ENCODE peak calls at places on chromosomes 11 and 22, in five cellular contexts. One of them, this sample, is unnamed.

GRCh38 chr11:32421992-32422391 is 13.3 kb downstream of the WT1 start:
- DNase-seq in pancreas: no peak
- DNase-seq in tibial artery: no peak
- DNase-seq in mucosa of descending colon: no peak
- DNase-seq in small intestine: no peak
- DNase-seq in this sample: no peak

GRCh38 chr11:111331711-111332479 is 33.5 kb downstream of the POU2AF3 start:
- DNase-seq in pancreas: no peak
- DNase-seq in small intestine: no peak
- DNase-seq in mucosa of descending colon: no peak
- DNase-seq in tibial artery: no peak
- DNase-seq in this sample: no peak

GRCh38 chr11:18347471-18348125 is 25.2 kb downstream of the GTF2H1 start:
- DNase-seq in mucosa of descending colon: no peak
- DNase-seq in pancreas: no peak
- DNase-seq in small intestine: no peak
- DNase-seq in tibial artery: no peak
- DNase-seq in this sample: no peak

GRCh38 chr11:78061088-78061920 is 2.4 kb upstream of the THRSP start:
- DNase-seq in tibial artery: no peak
- DNase-seq in pancreas: peak; percentile 72
- DNase-seq in small intestine: no peak
- DNase-seq in mucosa of descending colon: no peak
- DNase-seq in this sample: no peak

GRCh38 chr11:117908959-117909610 is 20.1 kb downstream of the TMPRSS13 start:
- DNase-seq in mucosa of descending colon: no peak
- DNase-seq in small intestine: peak; percentile 25
- DNase-seq in tibial artery: no peak
- DNase-seq in pancreas: no peak
- DNase-seq in this sample: no peak

GRCh38 chr22:17578129-17578754 is 14.9 kb downstream of the SLC25A18 start:
- DNase-seq in mucosa of descending colon: peak; percentile 22
- DNase-seq in pancreas: peak; percentile 75
- DNase-seq in tibial artery: peak; percentile 48
- DNase-seq in small intestine: no peak
- DNase-seq in this sample: no peak

GRCh38 chr22:44668886-44669724 is 32.9 kb upstream of the PRR5 start:
- DNase-seq in pancreas: no peak
- DNase-seq in tibial artery: no peak
- DNase-seq in mucosa of descending colon: peak; percentile 57
- DNase-seq in small intestine: no peak
- DNase-seq in this sample: no peak

GRCh38 chr11:83717551-83717950 is 431.4 kb upstream of the CCDC90B start:
- DNase-seq in mucosa of descending colon: no peak
- DNase-seq in pancreas: no peak
- DNase-seq in tibial artery: no peak
- DNase-seq in small intestine: no peak
- DNase-seq in this sample: no peak

GRCh38 chr11:114440121-114440860 is 1.0 kb downstream of the REXO2 start:
- DNase-seq in tibial artery: no peak
- DNase-seq in small intestine: no peak
- DNase-seq in pancreas: no peak
- DNase-seq in mucosa of descending colon: no peak
- DNase-seq in this sample: no peak

GRCh38 chr11:76769071-76769560 is 14.0 kb upstream of the TSKU start:
- DNase-seq in pancreas: no peak
- DNase-seq in small intestine: no peak
- DNase-seq in mucosa of descending colon: no peak
- DNase-seq in tibial artery: no peak
- DNase-seq in this sample: no peak

GRCh38 chr22:36773935-36774334 is 2.0 kb downstream of the IFT27 start:
- DNase-seq in small intestine: peak; percentile 60
- DNase-seq in mucosa of descending colon: no peak
- DNase-seq in pancreas: no peak
- DNase-seq in tibial artery: no peak
- DNase-seq in this sample: no peak

GRCh38 chr11:79007811-79008294 is 433.0 kb downstream of the TENM4 start:
- DNase-seq in tibial artery: no peak
- DNase-seq in small intestine: no peak
- DNase-seq in pancreas: no peak
- DNase-seq in mucosa of descending colon: no peak
- DNase-seq in this sample: peak; percentile 43

GRCh38 chr11:46918778-46919513 is 596 bp upstream of the LRP4 start:
- DNase-seq in small intestine: no peak
- DNase-seq in tibial artery: no peak
- DNase-seq in pancreas: no peak
- DNase-seq in mucosa of descending colon: no peak
- DNase-seq in this sample: no peak

GRCh38 chr11:33942954-33943353 is 51.1 kb upstream of the LMO2 start:
- DNase-seq in small intestine: no peak
- DNase-seq in pancreas: no peak
- DNase-seq in tibial artery: peak; percentile 74
- DNase-seq in mucosa of descending colon: no peak
- DNase-seq in this sample: no peak

GRCh38 chr11:63635762-63636465 is 21.7 kb upstream of the PLAAT3 start:
- DNase-seq in pancreas: peak; percentile 64
- DNase-seq in tibial artery: peak; percentile 49
- DNase-seq in small intestine: peak; percentile 76
- DNase-seq in mucosa of descending colon: no peak
- DNase-seq in this sample: no peak

GRCh38 chr11:22792497-22792896 is 37.1 kb downstream of the SVIP start:
- DNase-seq in pancreas: no peak
- DNase-seq in mucosa of descending colon: no peak
- DNase-seq in small intestine: peak; percentile 8
- DNase-seq in tibial artery: no peak
- DNase-seq in this sample: no peak

GRCh38 chr22:45511847-45512261 is 9.2 kb downstream of the FBLN1 start:
- DNase-seq in tibial artery: peak; percentile 87
- DNase-seq in mucosa of descending colon: peak; percentile 62
- DNase-seq in pancreas: peak; percentile 24
- DNase-seq in small intestine: no peak
- DNase-seq in this sample: peak; percentile 96

GRCh38 chr11:119513141-119513805 is 90.3 kb upstream of the THY1 start:
- DNase-seq in small intestine: no peak
- DNase-seq in pancreas: no peak
- DNase-seq in tibial artery: no peak
- DNase-seq in mucosa of descending colon: no peak
- DNase-seq in this sample: no peak

GRCh38 chr22:45807156-45807915 is 135.7 kb downstream of the ATXN10 start:
- DNase-seq in small intestine: no peak
- DNase-seq in tibial artery: no peak
- DNase-seq in pancreas: no peak
- DNase-seq in mucosa of descending colon: no peak
- DNase-seq in this sample: no peak

GRCh38 chr11:118740892-118741291 is 50.1 kb downstream of the DDX6 start:
- DNase-seq in pancreas: no peak
- DNase-seq in mucosa of descending colon: no peak
- DNase-seq in tibial artery: no peak
- DNase-seq in small intestine: no peak
- DNase-seq in this sample: no peak

GRCh38 chr11:6586434-6587359 is 16.7 kb downstream of the RRP8 start:
- DNase-seq in mucosa of descending colon: no peak
- DNase-seq in tibial artery: no peak
- DNase-seq in pancreas: no peak
- DNase-seq in small intestine: no peak
- DNase-seq in this sample: no peak

GRCh38 chr22:33401291-33401690 is 343.1 kb upstream of the SYN3 start:
- DNase-seq in small intestine: no peak
- DNase-seq in mucosa of descending colon: no peak
- DNase-seq in pancreas: no peak
- DNase-seq in tibial artery: no peak
- DNase-seq in this sample: no peak

GRCh38 chr22:46355369-46355995 is 20.0 kb downstream of the TRMU start:
- DNase-seq in mucosa of descending colon: no peak
- DNase-seq in small intestine: peak; percentile 51
- DNase-seq in pancreas: peak; percentile 72
- DNase-seq in tibial artery: peak; percentile 45
- DNase-seq in this sample: no peak

GRCh38 chr22:48424201-48424627 is 1403.5 kb downstream of the BRD1 start:
- DNase-seq in small intestine: no peak
- DNase-seq in tibial artery: no peak
- DNase-seq in mucosa of descending colon: no peak
- DNase-seq in pancreas: no peak
- DNase-seq in this sample: no peak

GRCh38 chr11:44689265-44689664 is 37.5 kb upstream of the TSPAN18 start:
- DNase-seq in small intestine: no peak
- DNase-seq in tibial artery: no peak
- DNase-seq in mucosa of descending colon: no peak
- DNase-seq in pancreas: no peak
- DNase-seq in this sample: no peak

GRCh38 chr22:44172370-44173108 is 8.2 kb upstream of the PARVG start:
- DNase-seq in tibial artery: peak; percentile 76
- DNase-seq in pancreas: no peak
- DNase-seq in mucosa of descending colon: peak; percentile 82
- DNase-seq in small intestine: no peak
- DNase-seq in this sample: no peak

GRCh38 chr22:42906605-42907338 is 49.7 kb upstream of the ARFGAP3 start:
- DNase-seq in mucosa of descending colon: no peak
- DNase-seq in small intestine: no peak
- DNase-seq in tibial artery: peak; percentile 71
- DNase-seq in pancreas: no peak
- DNase-seq in this sample: no peak

GRCh38 chr11:32094931-32095330 is 4.1 kb downstream of the RCN1 start:
- DNase-seq in mucosa of descending colon: no peak
- DNase-seq in pancreas: no peak
- DNase-seq in tibial artery: no peak
- DNase-seq in small intestine: no peak
- DNase-seq in this sample: no peak

GRCh38 chr22:46661221-46661851 is 41.1 kb downstream of the GRAMD4 start:
- DNase-seq in tibial artery: no peak
- DNase-seq in small intestine: peak; percentile 86
- DNase-seq in mucosa of descending colon: no peak
- DNase-seq in pancreas: no peak
- DNase-seq in this sample: no peak

GRCh38 chr11:70740475-70740825 is 342.1 kb downstream of the CTTN start:
- DNase-seq in small intestine: no peak
- DNase-seq in tibial artery: no peak
- DNase-seq in mucosa of descending colon: no peak
- DNase-seq in pancreas: no peak
- DNase-seq in this sample: no peak

GRCh38 chr11:45371251-45371749 is 85.2 kb upstream of the SYT13 start:
- DNase-seq in small intestine: peak; percentile 38
- DNase-seq in mucosa of descending colon: no peak
- DNase-seq in tibial artery: peak; percentile 50
- DNase-seq in pancreas: peak; percentile 75
- DNase-seq in this sample: no peak

GRCh38 chr22:44032126-44032730 is 8.1 kb downstream of the PARVB start:
- DNase-seq in mucosa of descending colon: no peak
- DNase-seq in small intestine: no peak
- DNase-seq in pancreas: no peak
- DNase-seq in tibial artery: no peak
- DNase-seq in this sample: no peak

GRCh38 chr11:108239076-108239475 is 16.2 kb downstream of the ATM start:
- DNase-seq in pancreas: no peak
- DNase-seq in tibial artery: no peak
- DNase-seq in mucosa of descending colon: no peak
- DNase-seq in small intestine: no peak
- DNase-seq in this sample: no peak

GRCh38 chr11:93370260-93370659 is 39.7 kb downstream of the DEUP1 start:
- DNase-seq in pancreas: no peak
- DNase-seq in mucosa of descending colon: no peak
- DNase-seq in small intestine: no peak
- DNase-seq in tibial artery: no peak
- DNase-seq in this sample: no peak
- H3K4me1 ChIP-seq in pancreas: no peaks in the 10 kb centered on the region
- H3K4me1 ChIP-seq in mucosa of descending colon: no peaks in the 10 kb centered on the region
- H3K4me1 ChIP-seq in small intestine: no peaks in the 10 kb centered on the region
- H3K4me1 ChIP-seq in tibial artery: no peaks in the 10 kb centered on the region
- H3K4me1 ChIP-seq in this sample: no peaks in the 10 kb centered on the region

DNA sequence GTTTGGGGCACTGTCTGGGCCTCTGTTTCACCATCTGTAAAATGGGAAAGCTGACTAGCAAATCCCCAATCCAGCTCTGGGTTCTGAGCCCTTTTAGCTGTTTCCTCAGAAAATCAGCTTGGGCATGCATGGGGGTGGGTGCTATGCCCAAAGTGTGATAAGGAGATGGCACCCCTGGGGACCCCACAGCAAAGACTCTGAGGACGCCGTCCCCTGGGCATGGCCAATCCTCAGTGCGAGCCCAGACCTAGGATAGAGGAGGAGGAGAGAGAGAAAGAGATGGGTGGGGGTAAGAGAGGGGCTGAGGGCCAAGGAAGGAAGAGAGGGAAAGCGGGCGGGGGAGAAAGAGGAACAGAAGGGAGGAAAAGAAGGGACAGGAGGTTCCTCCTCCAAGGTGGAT is 31.8 kb downstream of the TPBGL start:
- DNase-seq in pancreas: no peak
- DNase-seq in small intestine: no peak
- DNase-seq in tibial artery: peak; percentile 5
- DNase-seq in mucosa of descending colon: no peak
- DNase-seq in this sample: no peak
- H3K4me1 ChIP-seq in pancreas: no peaks in the 10 kb centered on the region
- H3K4me1 ChIP-seq in small intestine: peaks cover 3% of the 10 kb centered on the region
- H3K4me1 ChIP-seq in tibial artery: no peaks in the 10 kb centered on the region
- H3K4me1 ChIP-seq in mucosa of descending colon: no peaks in the 10 kb centered on the region
- H3K4me1 ChIP-seq in this sample: no peaks in the 10 kb centered on the region

DNA sequence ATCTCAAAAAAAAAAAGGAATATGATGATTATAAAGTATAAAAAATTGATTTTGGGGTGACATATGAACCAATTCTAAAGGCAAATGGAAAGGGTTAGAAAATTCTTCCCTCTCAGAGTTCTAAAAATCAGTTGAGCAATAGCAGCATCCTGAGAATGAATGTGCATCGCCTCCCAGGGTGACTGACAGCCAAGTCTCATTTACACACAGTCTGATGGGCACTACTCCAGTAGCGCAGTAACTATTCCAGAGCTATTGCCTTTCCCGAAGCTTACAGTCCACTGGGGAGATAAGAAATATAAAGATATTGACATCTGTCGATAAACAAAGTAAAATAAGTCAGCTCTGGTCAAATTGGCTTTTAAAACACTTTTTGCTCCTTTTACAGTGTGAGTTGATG is 32.3 kb upstream of the SORL1 start:
- DNase-seq in pancreas: no peak
- DNase-seq in tibial artery: peak; percentile 49
- DNase-seq in small intestine: no peak
- DNase-seq in mucosa of descending colon: no peak
- DNase-seq in this sample: no peak
- H3K4me1 ChIP-seq in pancreas: no peaks in the 10 kb centered on the region
- H3K4me1 ChIP-seq in tibial artery: no peaks in the 10 kb centered on the region
- H3K4me1 ChIP-seq in small intestine: peaks cover 4% of the 10 kb centered on the region
- H3K4me1 ChIP-seq in mucosa of descending colon: peaks cover 35% of the 10 kb centered on the region
- H3K4me1 ChIP-seq in this sample: peaks cover 23% of the 10 kb centered on the region

GRCh38 chr11:1840780-1841480 is 2.1 kb downstream of the TNNI2 start:
- DNase-seq in tibial artery: no peak
- DNase-seq in mucosa of descending colon: peak; percentile 57
- DNase-seq in pancreas: no peak
- DNase-seq in small intestine: no peak
- DNase-seq in this sample: no peak
- H3K4me1 ChIP-seq in tibial artery: no peaks in the 10 kb centered on the region
- H3K4me1 ChIP-seq in mucosa of descending colon: peaks cover 6% of the 10 kb centered on the region
- H3K4me1 ChIP-seq in pancreas: peaks cover 47% of the 10 kb centered on the region
- H3K4me1 ChIP-seq in small intestine: no peaks in the 10 kb centered on the region
- H3K4me1 ChIP-seq in this sample: peaks cover 27% of the 10 kb centered on the region

GRCh38 chr22:23067023-23067650 is 3.2 kb upstream of the GNAZ start:
- DNase-seq in tibial artery: peak; percentile 12
- DNase-seq in mucosa of descending colon: peak; percentile 29
- DNase-seq in pancreas: peak; percentile 7
- DNase-seq in small intestine: no peak
- DNase-seq in this sample: no peak
- H3K4me1 ChIP-seq in tibial artery: no peaks in the 10 kb centered on the region
- H3K4me1 ChIP-seq in mucosa of descending colon: peaks cover 11% of the 10 kb centered on the region
- H3K4me1 ChIP-seq in pancreas: peaks cover 3% of the 10 kb centered on the region
- H3K4me1 ChIP-seq in small intestine: no peaks in the 10 kb centered on the region
- H3K4me1 ChIP-seq in this sample: peaks cover 19% of the 10 kb centered on the region